ENCODE peak calls at places on chromosome 3, in four cellular contexts. One of them, this sample, is unnamed.

GRCh38 chr3:29802057-29802456 is 521.2 kb downstream of the RBMS3 start:
- DNase-seq in GM23248: no peak
- DNase-seq in mammary epithelial cell: no peak
- DNase-seq in CD4-positive, CD25-positive, alpha-beta regulatory T cell: no peak
- DNase-seq in this sample: no peak

GRCh38 chr3:97111237-97111636 is 296.8 kb downstream of the EPHA6 start:
- DNase-seq in CD4-positive, CD25-positive, alpha-beta regulatory T cell: no peak
- DNase-seq in mammary epithelial cell: no peak
- DNase-seq in GM23248: no peak
- DNase-seq in this sample: no peak

GRCh38 chr3:185997130-185997529 is 59.3 kb upstream of the TRA2B start:
- DNase-seq in GM23248: no peak
- DNase-seq in CD4-positive, CD25-positive, alpha-beta regulatory T cell: no peak
- DNase-seq in mammary epithelial cell: no peak
- DNase-seq in this sample: no peak

GRCh38 chr3:144480520-144480919 is 508.9 kb downstream of the DIPK2A start:
- DNase-seq in CD4-positive, CD25-positive, alpha-beta regulatory T cell: no peak
- DNase-seq in GM23248: no peak
- DNase-seq in mammary epithelial cell: no peak
- DNase-seq in this sample: no peak

GRCh38 chr3:136343873-136344281 is 93.7 kb downstream of the PCCB start:
- DNase-seq in CD4-positive, CD25-positive, alpha-beta regulatory T cell: no peak
- DNase-seq in mammary epithelial cell: peak
- DNase-seq in GM23248: peak
- DNase-seq in this sample: peak

GRCh38 chr3:13108861-13109260 is 35.6 kb upstream of the IQSEC1 start:
- DNase-seq in mammary epithelial cell: no peak
- DNase-seq in GM23248: no peak
- DNase-seq in CD4-positive, CD25-positive, alpha-beta regulatory T cell: no peak
- DNase-seq in this sample: no peak

GRCh38 chr3:139466369-139466768 is 9.9 kb downstream of the RBP2 start:
- DNase-seq in CD4-positive, CD25-positive, alpha-beta regulatory T cell: no peak
- DNase-seq in GM23248: no peak
- DNase-seq in mammary epithelial cell: no peak
- DNase-seq in this sample: no peak

GRCh38 chr3:120850326-120851295 is 57.4 kb upstream of the STXBP5L start:
- DNase-seq in GM23248: peak
- DNase-seq in mammary epithelial cell: no peak
- DNase-seq in CD4-positive, CD25-positive, alpha-beta regulatory T cell: no peak
- DNase-seq in this sample: no peak

GRCh38 chr3:48433472-48434118 is 3.7 kb upstream of the PLXNB1 start:
- DNase-seq in CD4-positive, CD25-positive, alpha-beta regulatory T cell: no peak
- DNase-seq in GM23248: peak
- DNase-seq in mammary epithelial cell: peak
- DNase-seq in this sample: no peak

GRCh38 chr3:87359807-87360206 is 83.4 kb upstream of the POU1F1 start:
- DNase-seq in CD4-positive, CD25-positive, alpha-beta regulatory T cell: no peak
- DNase-seq in mammary epithelial cell: no peak
- DNase-seq in GM23248: no peak
- DNase-seq in this sample: no peak

GRCh38 chr3:133954961-133955360 is 59.3 kb upstream of the RAB6B start:
- DNase-seq in CD4-positive, CD25-positive, alpha-beta regulatory T cell: no peak
- DNase-seq in mammary epithelial cell: no peak
- DNase-seq in GM23248: no peak
- DNase-seq in this sample: no peak

GRCh38 chr3:52452126-52452525 is 1.7 kb downstream of the TNNC1 start:
- DNase-seq in CD4-positive, CD25-positive, alpha-beta regulatory T cell: no peak
- DNase-seq in mammary epithelial cell: no peak
- DNase-seq in GM23248: no peak
- DNase-seq in this sample: no peak

GRCh38 chr3:128784228-128784627 is 58.2 kb downstream of the RAB7A start:
- DNase-seq in GM23248: no peak
- DNase-seq in CD4-positive, CD25-positive, alpha-beta regulatory T cell: peak
- DNase-seq in mammary epithelial cell: no peak
- DNase-seq in this sample: peak

GRCh38 chr3:141094851-141095545 is 43.9 kb downstream of the SPSB4 start:
- DNase-seq in GM23248: peak
- DNase-seq in CD4-positive, CD25-positive, alpha-beta regulatory T cell: no peak
- DNase-seq in mammary epithelial cell: no peak
- DNase-seq in this sample: peak

GRCh38 chr3:144774897-144775296 is 803.3 kb downstream of the DIPK2A start:
- DNase-seq in CD4-positive, CD25-positive, alpha-beta regulatory T cell: no peak
- DNase-seq in mammary epithelial cell: no peak
- DNase-seq in GM23248: peak
- DNase-seq in this sample: no peak

GRCh38 chr3:44114142-44114541 is 127.5 kb upstream of the TOPAZ1 start:
- DNase-seq in GM23248: peak
- DNase-seq in CD4-positive, CD25-positive, alpha-beta regulatory T cell: peak
- DNase-seq in mammary epithelial cell: no peak
- DNase-seq in this sample: peak

GRCh38 chr3:72246685-72247084 is 461.7 kb upstream of the PROK2 start:
- DNase-seq in mammary epithelial cell: no peak
- DNase-seq in GM23248: no peak
- DNase-seq in CD4-positive, CD25-positive, alpha-beta regulatory T cell: no peak
- DNase-seq in this sample: no peak

GRCh38 chr3:172461530-172462138 is 13.4 kb upstream of the GHSR start:
- DNase-seq in CD4-positive, CD25-positive, alpha-beta regulatory T cell: peak
- DNase-seq in mammary epithelial cell: peak
- DNase-seq in GM23248: peak
- DNase-seq in this sample: no peak

GRCh38 chr3:175046666-175047065 is 187.5 kb downstream of the NAALADL2 start:
- DNase-seq in mammary epithelial cell: no peak
- DNase-seq in CD4-positive, CD25-positive, alpha-beta regulatory T cell: no peak
- DNase-seq in GM23248: peak
- DNase-seq in this sample: no peak

GRCh38 chr3:129280183-129280582 is 1.5 kb downstream of the HMCES start:
- DNase-seq in CD4-positive, CD25-positive, alpha-beta regulatory T cell: no peak
- DNase-seq in mammary epithelial cell: no peak
- DNase-seq in GM23248: no peak
- DNase-seq in this sample: no peak

GRCh38 chr3:61830111-61830400 is 268.7 kb downstream of the PTPRG start:
- DNase-seq in CD4-positive, CD25-positive, alpha-beta regulatory T cell: no peak
- DNase-seq in GM23248: peak
- DNase-seq in mammary epithelial cell: no peak
- DNase-seq in this sample: no peak

GRCh38 chr3:63296249-63296648 is 18.1 kb downstream of the SYNPR start:
- DNase-seq in GM23248: no peak
- DNase-seq in CD4-positive, CD25-positive, alpha-beta regulatory T cell: no peak
- DNase-seq in mammary epithelial cell: no peak
- DNase-seq in this sample: no peak

GRCh38 chr3:55270976-55271375 is 216.1 kb downstream of the WNT5A start:
- DNase-seq in GM23248: peak
- DNase-seq in CD4-positive, CD25-positive, alpha-beta regulatory T cell: no peak
- DNase-seq in mammary epithelial cell: no peak
- DNase-seq in this sample: no peak

GRCh38 chr3:13004376-13004775 is 68.9 kb downstream of the IQSEC1 start:
- DNase-seq in CD4-positive, CD25-positive, alpha-beta regulatory T cell: no peak
- DNase-seq in GM23248: no peak
- DNase-seq in mammary epithelial cell: no peak
- DNase-seq in this sample: no peak

GRCh38 chr3:31878231-31878838 is 102.7 kb downstream of the OSBPL10 start:
- DNase-seq in GM23248: peak
- DNase-seq in mammary epithelial cell: no peak
- DNase-seq in CD4-positive, CD25-positive, alpha-beta regulatory T cell: no peak
- DNase-seq in this sample: no peak

GRCh38 chr3:153757839-153758238 is 363.4 kb upstream of the ARHGEF26 start:
- DNase-seq in CD4-positive, CD25-positive, alpha-beta regulatory T cell: no peak
- DNase-seq in mammary epithelial cell: no peak
- DNase-seq in GM23248: peak
- DNase-seq in this sample: no peak

GRCh38 chr3:69865920-69866679 is 126.8 kb downstream of the MITF start:
- DNase-seq in mammary epithelial cell: peak
- DNase-seq in CD4-positive, CD25-positive, alpha-beta regulatory T cell: no peak
- DNase-seq in GM23248: no peak
- DNase-seq in this sample: no peak

GRCh38 chr3:17552351-17552750 is 190.1 kb downstream of the TBC1D5 start:
- DNase-seq in CD4-positive, CD25-positive, alpha-beta regulatory T cell: no peak
- DNase-seq in mammary epithelial cell: no peak
- DNase-seq in GM23248: no peak
- DNase-seq in this sample: no peak

GRCh38 chr3:62723636-62724217 is 151.5 kb downstream of the CADPS start:
- DNase-seq in CD4-positive, CD25-positive, alpha-beta regulatory T cell: no peak
- DNase-seq in GM23248: no peak
- DNase-seq in mammary epithelial cell: no peak
- DNase-seq in this sample: no peak

GRCh38 chr3:138479355-138479964 is 45.0 kb downstream of the ESYT3 start:
- DNase-seq in GM23248: peak
- DNase-seq in mammary epithelial cell: peak
- DNase-seq in CD4-positive, CD25-positive, alpha-beta regulatory T cell: peak
- DNase-seq in this sample: no peak

GRCh38 chr3:3189102-3189727 is 9.7 kb upstream of the CRBN start:
- DNase-seq in CD4-positive, CD25-positive, alpha-beta regulatory T cell: no peak
- DNase-seq in GM23248: no peak
- DNase-seq in mammary epithelial cell: no peak
- DNase-seq in this sample: no peak

GRCh38 chr3:107810195-107811071 is 280.4 kb downstream of the CD47 start:
- DNase-seq in CD4-positive, CD25-positive, alpha-beta regulatory T cell: no peak
- DNase-seq in GM23248: peak
- DNase-seq in mammary epithelial cell: peak
- DNase-seq in this sample: no peak

GRCh38 chr3:54257114-54257513 is 134.8 kb downstream of the CACNA2D3 start:
- DNase-seq in CD4-positive, CD25-positive, alpha-beta regulatory T cell: no peak
- DNase-seq in mammary epithelial cell: no peak
- DNase-seq in GM23248: no peak
- DNase-seq in this sample: no peak

GRCh38 chr3:197795200-197795599 is 4.1 kb downstream of the LRCH3 start:
- DNase-seq in CD4-positive, CD25-positive, alpha-beta regulatory T cell: no peak
- DNase-seq in GM23248: peak
- DNase-seq in mammary epithelial cell: peak
- DNase-seq in this sample: peak

GRCh38 chr3:45557886-45558285 is 36.7 kb upstream of the LIMD1 start:
- DNase-seq in mammary epithelial cell: no peak
- DNase-seq in CD4-positive, CD25-positive, alpha-beta regulatory T cell: no peak
- DNase-seq in GM23248: no peak
- DNase-seq in this sample: no peak

GRCh38 chr3:149638401-149639092 is 19.3 kb downstream of the WWTR1 start:
- DNase-seq in mammary epithelial cell: peak
- DNase-seq in CD4-positive, CD25-positive, alpha-beta regulatory T cell: no peak
- DNase-seq in GM23248: peak
- DNase-seq in this sample: no peak

GRCh38 chr3:187012609-187013051 is 82.3 kb downstream of the ST6GAL1 start:
- DNase-seq in mammary epithelial cell: no peak
- DNase-seq in CD4-positive, CD25-positive, alpha-beta regulatory T cell: peak
- DNase-seq in GM23248: no peak
- DNase-seq in this sample: no peak
- H3K27ac ChIP-seq in mammary epithelial cell: no peak
- H3K27ac ChIP-seq in CD4-positive, CD25-positive, alpha-beta regulatory T cell: peak
- H3K27ac ChIP-seq in GM23248: no peak
- H3K27ac ChIP-seq in this sample: peak

GRCh38 chr3:124256156-124256555 is 264.2 kb upstream of the ROPN1 start:
- DNase-seq in GM23248: no peak
- DNase-seq in CD4-positive, CD25-positive, alpha-beta regulatory T cell: no peak
- DNase-seq in mammary epithelial cell: peak
- DNase-seq in this sample: no peak

GRCh38 chr3:124260206-124260915 is 268.4 kb upstream of the ROPN1 start:
- DNase-seq in mammary epithelial cell: peak
- DNase-seq in CD4-positive, CD25-positive, alpha-beta regulatory T cell: no peak
- DNase-seq in GM23248: peak
- DNase-seq in this sample: peak

GRCh38 chr3:124258057-124258500 is 266.2 kb upstream of the ROPN1 start:
- DNase-seq in GM23248: peak
- DNase-seq in CD4-positive, CD25-positive, alpha-beta regulatory T cell: no peak
- DNase-seq in mammary epithelial cell: no peak
- DNase-seq in this sample: no peak

GRCh38 chr3:124256599-124256998 is 264.7 kb upstream of the ROPN1 start:
- DNase-seq in GM23248: no peak
- DNase-seq in CD4-positive, CD25-positive, alpha-beta regulatory T cell: no peak
- DNase-seq in mammary epithelial cell: peak
- DNase-seq in this sample: no peak

DNA sequence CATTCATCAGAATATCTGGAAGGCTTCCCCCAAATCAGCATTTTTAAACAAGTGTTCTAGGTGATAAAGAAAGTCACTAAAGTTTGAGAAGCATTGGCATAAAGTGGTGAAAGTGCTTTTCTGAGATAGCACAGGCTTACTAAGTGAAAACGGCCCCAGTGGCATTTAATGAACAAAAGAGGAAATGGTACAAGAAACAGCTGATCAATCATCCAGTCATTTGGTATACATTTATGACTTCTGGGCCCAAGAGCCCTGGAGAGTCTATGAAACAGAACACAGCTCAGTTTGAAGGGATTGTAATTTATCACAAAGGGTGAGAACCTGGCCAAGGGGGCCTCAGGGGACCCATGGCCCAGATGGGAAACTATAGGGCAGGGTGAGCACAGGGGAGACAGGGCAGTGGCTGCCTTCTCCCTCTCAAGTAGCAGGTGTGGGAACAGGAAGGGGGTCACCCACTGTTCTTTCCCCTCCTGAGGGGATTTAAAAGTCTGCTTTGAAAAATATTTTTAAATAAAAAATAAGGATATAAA is 265.5 kb upstream of the ROPN1 start:
- DNase-seq in mammary epithelial cell: no peak
- DNase-seq in GM23248: no peak
- DNase-seq in CD4-positive, CD25-positive, alpha-beta regulatory T cell: no peak
- DNase-seq in this sample: no peak
- H3K27ac ChIP-seq in mammary epithelial cell: no peak
- H3K27ac ChIP-seq in GM23248: no peak
- H3K27ac ChIP-seq in CD4-positive, CD25-positive, alpha-beta regulatory T cell: no peak
- H3K27ac ChIP-seq in this sample: no peak

GRCh38 chr3:194266658-194267005 is 84.5 kb downstream of the CPN2 start:
- DNase-seq in mammary epithelial cell: no peak
- DNase-seq in GM23248: no peak
- DNase-seq in CD4-positive, CD25-positive, alpha-beta regulatory T cell: no peak
- DNase-seq in this sample: no peak
- H3K27ac ChIP-seq in mammary epithelial cell: no peak
- H3K27ac ChIP-seq in GM23248: no peak
- H3K27ac ChIP-seq in CD4-positive, CD25-positive, alpha-beta regulatory T cell: no peak
- H3K27ac ChIP-seq in this sample: no peak

GRCh38 chr3:169455472-169455871 is 208.0 kb downstream of the MECOM start:
- DNase-seq in mammary epithelial cell: peak
- DNase-seq in CD4-positive, CD25-positive, alpha-beta regulatory T cell: no peak
- DNase-seq in GM23248: no peak
- DNase-seq in this sample: no peak

GRCh38 chr3:169456900-169457299 is 206.6 kb downstream of the MECOM start:
- DNase-seq in CD4-positive, CD25-positive, alpha-beta regulatory T cell: no peak
- DNase-seq in mammary epithelial cell: no peak
- DNase-seq in GM23248: no peak
- DNase-seq in this sample: no peak

GRCh38 chr3:169454060-169454317 is 209.5 kb downstream of the MECOM start:
- DNase-seq in GM23248: no peak
- DNase-seq in CD4-positive, CD25-positive, alpha-beta regulatory T cell: no peak
- DNase-seq in mammary epithelial cell: no peak
- DNase-seq in this sample: no peak

GRCh38 chr3:169453256-169454059 is 210.1 kb downstream of the MECOM start:
- DNase-seq in CD4-positive, CD25-positive, alpha-beta regulatory T cell: no peak
- DNase-seq in GM23248: no peak
- DNase-seq in mammary epithelial cell: no peak
- DNase-seq in this sample: no peak

DNA sequence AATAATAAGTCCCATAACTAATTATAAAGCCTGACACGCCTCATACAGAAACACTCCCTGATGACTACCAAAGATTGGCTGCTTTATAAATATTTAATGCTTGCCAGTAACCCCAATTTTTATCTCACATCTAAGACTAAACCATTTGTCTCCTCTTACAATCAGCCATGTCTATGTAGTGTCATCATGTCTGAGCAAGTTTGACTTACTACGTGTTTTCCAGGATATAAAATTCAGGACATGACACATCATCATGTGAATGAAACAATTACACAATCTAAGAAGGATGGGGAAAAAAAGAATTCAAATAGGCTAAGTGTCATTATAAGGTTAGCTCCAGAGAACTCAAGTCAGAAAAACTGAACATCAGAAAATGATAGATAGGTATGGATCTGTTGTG is 208.7 kb downstream of the MECOM start:
- DNase-seq in mammary epithelial cell: peak
- DNase-seq in CD4-positive, CD25-positive, alpha-beta regulatory T cell: no peak
- DNase-seq in GM23248: peak
- DNase-seq in this sample: no peak
- H3K27ac ChIP-seq in mammary epithelial cell: peak
- H3K27ac ChIP-seq in CD4-positive, CD25-positive, alpha-beta regulatory T cell: no peak
- H3K27ac ChIP-seq in GM23248: no peak
- H3K27ac ChIP-seq in this sample: no peak

This sample was measured in psoas muscle.